ENCODE peak calls at places on chromosomes 11 and 22, in ten cellular contexts. G is uterus, X is heart left ventricle, B is fibroblast of lung, D is psoas muscle, J is kidney, N is adrenal gland, S is body of pancreas, E is sigmoid colon, C is transverse colon. W is an unnamed sample.

GRCh38 chr22:41264408-41264941 is 21.5 kb downstream of the RANGAP1 start:
- DNase-seq in G (no peak), X (no peak), B (no peak), D (no peak), J (no peak), N (peak), S (peak), E (no peak), C (no peak), W (no peak)

GRCh38 chr11:64152841-64153691 is 12.8 kb downstream of the MACROD1 start:
- DNase-seq in G (peak), X (peak), B (peak), D (peak), J (peak), N (peak), S (peak), E (peak), C (peak), W (no peak)

GRCh38 chr22:30607939-30608338 is 965 bp downstream of the TCN2 start:
- DNase-seq in G (no peak), X (no peak), B (no peak), D (peak), J (no peak), N (no peak), S (no peak), E (no peak), C (no peak), W (no peak)

GRCh38 chr11:117572671-117573070 is 224.3 kb downstream of the DSCAML1 start:
- DNase-seq in G (no peak), X (no peak), B (no peak), D (no peak), J (no peak), N (no peak), S (no peak), E (no peak), C (no peak), W (no peak)

GRCh38 chr11:104451193-104451592 is 287.2 kb upstream of the PDGFD start:
- DNase-seq in G (no peak), X (no peak), B (no peak), D (no peak), J (no peak), N (no peak), S (peak), E (no peak), C (no peak), W (no peak)

GRCh38 chr11:72821221-72821919 is 7.2 kb downstream of the ATG16L2 start:
- DNase-seq in G (peak), X (peak), B (no peak), D (no peak), J (no peak), N (no peak), S (peak), E (no peak), C (peak), W (no peak)

GRCh38 chr11:1916986-1917522 is 2.4 kb upstream of the TNNT3 start:
- DNase-seq in G (peak), X (peak), B (no peak), D (peak), J (no peak), N (peak), S (no peak), E (no peak), C (no peak), W (no peak)

GRCh38 chr22:21587803-21588611 is 20.5 kb downstream of the UBE2L3 start:
- DNase-seq in G (no peak), X (no peak), B (peak), D (no peak), J (no peak), N (peak), S (no peak), E (no peak), C (peak), W (no peak)

GRCh38 chr11:93234602-93235207 is 36.9 kb upstream of the SLC36A4 start:
- DNase-seq in G (peak), X (peak), B (peak), D (peak), J (peak), N (peak), S (peak), E (peak), C (peak), W (peak)

GRCh38 chr11:46072172-46072964 is 48.9 kb downstream of the PHF21A start:
- DNase-seq in G (no peak), X (no peak), B (no peak), D (no peak), J (no peak), N (peak), S (peak), E (peak), C (no peak), W (no peak)

GRCh38 chr11:56783448-56784041 is 35.0 kb upstream of the OR9G4 start:
- DNase-seq in G (no peak), X (no peak), B (peak), D (no peak), J (no peak), N (peak), S (no peak), E (no peak), C (no peak), W (no peak)

GRCh38 chr11:33534575-33534974 is 166.1 kb downstream of the C11orf91 start:
- DNase-seq in G (no peak), X (no peak), B (no peak), D (no peak), J (no peak), N (no peak), S (no peak), E (no peak), C (no peak), W (no peak)
- H3K27ac ChIP-seq in G (no peak), X (no peak), B (no peak), D (no peak), J (no peak), N (no peak), S (no peak), E (no peak), C (no peak), W (no peak)

DNA sequence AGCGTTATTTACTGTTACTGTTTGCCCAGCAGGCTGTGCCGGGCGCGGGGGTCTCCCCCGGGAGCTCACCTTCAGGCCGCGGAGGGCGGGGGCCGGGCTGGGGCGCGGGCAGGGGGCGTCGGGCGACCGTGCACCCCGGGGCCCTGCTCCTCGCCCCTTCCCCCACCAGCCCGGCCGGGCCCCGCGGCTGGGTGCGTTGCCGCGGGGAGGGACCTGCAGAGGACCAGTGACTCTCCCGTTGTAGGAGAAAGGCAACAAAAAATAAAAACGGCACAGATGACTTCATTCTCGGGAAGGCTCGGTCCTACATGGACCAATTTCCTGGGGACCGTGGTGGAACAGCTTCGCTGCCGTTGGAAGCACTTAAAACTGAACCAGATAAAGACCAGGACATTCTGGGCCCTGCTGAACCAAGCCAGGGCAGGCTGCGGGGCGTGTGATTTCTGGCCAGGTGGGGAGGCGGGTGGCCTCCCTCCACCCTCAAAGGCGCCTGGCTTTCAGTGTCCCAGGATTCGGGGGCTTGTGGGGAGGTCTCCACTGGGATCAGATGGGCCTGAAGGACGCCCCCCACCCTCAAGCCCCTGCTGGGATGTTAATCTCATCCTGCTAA is 57.3 kb downstream of the IGLL1 start:
- DNase-seq in G (no peak), X (peak), B (no peak), D (peak), J (peak), N (no peak), S (no peak), E (no peak), C (no peak), W (no peak)
- H3K4me3 ChIP-seq in G (peak), X (peak), B (peak), D (peak), J (no peak), N (no peak), S (no peak), E (peak), C (peak), W (peak)

GRCh38 chr11:65432686-65433582 is 10.3 kb downstream of the NEAT1 start:
- DNase-seq in G (no peak), X (no peak), B (peak), D (no peak), J (no peak), N (no peak), S (no peak), E (no peak), C (peak), W (no peak)
- TF ChIP-seq CTCF in G (peak), X (no peak), B (peak), D (peak), J (no peak), N (no peak), S (no peak), E (no peak), C (peak), W (no peak)

GRCh38 chr22:19892925-19893324 is 38.3 kb upstream of the GNB1L start:
- DNase-seq in G (no peak), X (no peak), B (no peak), D (no peak), J (no peak), N (no peak), S (no peak), E (no peak), C (no peak), W (no peak)
- H3K27ac ChIP-seq in G (peak), X (no peak), B (no peak), D (no peak), J (no peak), N (no peak), S (no peak), E (peak), C (no peak), W (no peak)

GRCh38 chr11:44324222-44324621 is 14.3 kb upstream of the ALX4 start:
- DNase-seq in G (no peak), X (no peak), B (no peak), D (no peak), J (no peak), N (no peak), S (no peak), E (no peak), C (no peak), W (no peak)

GRCh38 chr11:44319552-44320288 is 9.8 kb upstream of the ALX4 start:
- DNase-seq in G (no peak), X (no peak), B (no peak), D (no peak), J (peak), N (no peak), S (no peak), E (no peak), C (no peak), W (no peak)

GRCh38 chr11:44321059-44321458 is 11.1 kb upstream of the ALX4 start:
- DNase-seq in G (no peak), X (no peak), B (no peak), D (no peak), J (no peak), N (no peak), S (no peak), E (no peak), C (no peak), W (no peak)

GRCh38 chr11:44320289-44320973 is 10.5 kb upstream of the ALX4 start:
- DNase-seq in G (no peak), X (no peak), B (no peak), D (no peak), J (peak), N (no peak), S (no peak), E (no peak), C (no peak), W (no peak)

DNA sequence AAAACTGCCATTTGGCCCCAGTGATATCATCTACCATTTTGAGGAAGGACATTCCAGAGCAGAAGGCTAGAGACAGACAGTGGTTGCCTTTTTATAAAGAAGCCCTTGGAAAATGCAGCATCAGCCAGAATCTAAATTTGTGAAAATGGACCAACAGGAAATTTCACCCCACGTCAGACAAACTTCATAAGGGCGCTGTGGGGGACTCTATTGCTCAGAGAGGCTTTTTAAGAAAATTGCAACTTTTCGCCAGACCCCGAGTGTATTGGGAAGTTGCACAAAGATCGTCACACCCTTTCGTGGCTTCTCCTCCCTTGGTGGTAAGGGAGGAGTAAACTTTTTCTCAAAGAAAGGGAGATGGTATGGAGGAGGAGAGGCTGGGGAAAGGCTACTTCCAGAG is 12.3 kb upstream of the ALX4 start:
- DNase-seq in G (no peak), X (no peak), B (no peak), D (no peak), J (no peak), N (no peak), S (no peak), E (no peak), C (no peak), W (no peak)
- H3K4me3 ChIP-seq in G (no peak), X (no peak), B (no peak), D (no peak), J (no peak), N (no peak), S (no peak), E (no peak), C (no peak), W (no peak)

GRCh38 chr11:11149671-11150459 is 203.2 kb downstream of the CSNK2A3 start:
- DNase-seq in G (no peak), X (no peak), B (no peak), D (no peak), J (no peak), N (no peak), S (no peak), E (no peak), C (no peak), W (no peak)

GRCh38 chr11:11146830-11147229 is 206.2 kb downstream of the CSNK2A3 start:
- DNase-seq in G (no peak), X (no peak), B (no peak), D (peak), J (no peak), N (no peak), S (no peak), E (no peak), C (no peak), W (no peak)

GRCh38 chr11:11148598-11148997 is 204.5 kb downstream of the CSNK2A3 start:
- DNase-seq in G (no peak), X (no peak), B (no peak), D (no peak), J (no peak), N (no peak), S (no peak), E (no peak), C (no peak), W (no peak)

GRCh38 chr11:11143849-11144248 is 209.2 kb downstream of the CSNK2A3 start:
- DNase-seq in G (no peak), X (no peak), B (no peak), D (peak), J (no peak), N (no peak), S (no peak), E (no peak), C (no peak), W (no peak)

DNA sequence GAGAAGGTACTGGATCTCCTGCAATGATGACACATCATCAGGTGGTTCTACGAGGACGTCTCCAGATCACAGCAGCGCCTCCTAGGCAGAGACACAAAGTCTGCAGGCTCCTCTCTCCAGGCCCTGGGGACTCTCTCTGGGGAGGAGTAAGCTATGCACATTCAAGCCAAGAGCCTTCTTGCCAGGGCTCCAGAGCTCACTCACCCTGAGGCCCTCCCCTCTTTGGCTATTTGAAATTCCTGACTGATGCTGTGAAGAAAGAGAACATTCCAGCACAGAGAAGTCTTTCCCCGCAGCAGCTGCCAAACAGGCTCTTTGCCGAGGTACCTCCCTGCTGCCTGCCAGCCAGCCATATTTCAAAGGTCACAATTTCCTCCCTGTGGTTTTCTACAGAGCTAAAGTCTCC is 204.9 kb downstream of the CSNK2A3 start:
- DNase-seq in G (peak), X (peak), B (peak), D (peak), J (peak), N (peak), S (peak), E (peak), C (peak), W (peak)
- TF ChIP-seq CTCF in G (peak), X (no peak), B (peak), D (peak), J (no peak), N (no peak), S (no peak), E (peak), C (peak), W (no peak)

W was measured in coronary artery.